ENCODE peak calls at places on chromosomes 12 and 14, in five cellular contexts. V is pons, A is A549, M is COR-L47, J is GOT3. D is an unnamed sample.

GRCh38 chr12:113778432-113779128 is 187.5 kb downstream of the RBM19 start:
- DNase-seq in V (no peak), A (no peak), M (no peak), J (no peak), D (no peak)

GRCh38 chr14:90740081-90740480 is 76.1 kb downstream of the TTC7B start:
- DNase-seq in V (no peak), A (no peak), M (no peak), J (no peak), D (no peak)

GRCh38 chr14:51202914-51203665 is 37.0 kb upstream of the TMX1 start:
- DNase-seq in V (no peak), A (no peak), M (no peak), J (no peak), D (no peak)

GRCh38 chr12:23885396-23885795 is 64.1 kb downstream of the SOX5 start:
- DNase-seq in V (no peak), A (no peak), M (no peak), J (no peak), D (no peak)

GRCh38 chr14:77014004-77014604 is 14.4 kb downstream of the IRF2BPL start:
- DNase-seq in V (no peak), A (no peak), M (no peak), J (no peak), D (no peak)

GRCh38 chr12:131904346-131904745 is 9.9 kb downstream of the ULK1 start:
- DNase-seq in V (no peak), A (no peak), M (no peak), J (no peak), D (no peak)

GRCh38 chr14:92511472-92512247 is 1.9 kb upstream of the RIN3 start:
- DNase-seq in V (no peak), A (peak), M (no peak), J (no peak), D (peak)

GRCh38 chr14:22469541-22470303 is 119.3 kb downstream of the DAD1 start:
- DNase-seq in V (peak), A (no peak), M (no peak), J (no peak), D (no peak)

GRCh38 chr12:130981947-130982346 is 28.2 kb downstream of the ADGRD1 start:
- DNase-seq in V (no peak), A (no peak), M (no peak), J (no peak), D (no peak)

GRCh38 chr12:103431387-103431786 is 64.4 kb downstream of the C12orf42 start:
- DNase-seq in V (no peak), A (no peak), M (no peak), J (no peak), D (no peak)

D was measured in brain pericyte.